ENCODE peak calls at places on chromosomes 2 and 18, in six cellular contexts. C, M, B, O, J and L are unnamed samples. For H3K4me1, the result is how much of the 10 kb centered on the place peaks cover.

GRCh38 chr18:28767201-28767600 is 590.3 kb upstream of the CDH2 start:
- DNase-seq in C (no peak), M (no peak), B (no peak), O (no peak), J (no peak), L (no peak)

GRCh38 chr2:142721015-142721414 is 156.4 kb upstream of the KYNU start:
- DNase-seq in C (no peak), M (no peak), B (no peak), O (no peak), J (no peak), L (no peak)

GRCh38 chr2:163593941-163594340 is 141.9 kb downstream of the FIGN start:
- DNase-seq in C (no peak), M (no peak), B (no peak), O (no peak), J (no peak), L (no peak)

GRCh38 chr2:10889741-10890215 is 22.0 kb upstream of the KCNF1 start:
- DNase-seq in C (no peak), M (no peak), B (no peak), O (no peak), J (no peak), L (no peak)

GRCh38 chr2:202104286-202104870 is 31.3 kb downstream of the KIAA2012 start:
- DNase-seq in C (no peak), M (no peak), B (no peak), O (peak), J (no peak), L (no peak)

GRCh38 chr2:212454149-212454548 is 84.5 kb downstream of the ERBB4 start:
- DNase-seq in C (no peak), M (no peak), B (no peak), O (no peak), J (no peak), L (no peak)

GRCh38 chr2:99682280-99683060 is 192.7 kb upstream of the REV1 start:
- DNase-seq in C (no peak), M (no peak), B (no peak), O (no peak), J (no peak), L (no peak)

GRCh38 chr2:201968045-201968444 is 65.6 kb upstream of the FZD7 start:
- DNase-seq in C (no peak), M (no peak), B (no peak), O (no peak), J (no peak), L (no peak)

GRCh38 chr2:46978696-46979095 is 63.1 kb upstream of the MCFD2 start:
- DNase-seq in C (no peak), M (no peak), B (no peak), O (no peak), J (no peak), L (no peak)

GRCh38 chr2:21008790-21009661 is 34.8 kb downstream of the APOB start:
- DNase-seq in C (no peak), M (no peak), B (no peak), O (no peak), J (no peak), L (no peak)

GRCh38 chr2:46171996-46172546 is 125.1 kb upstream of the EPAS1 start:
- DNase-seq in C (no peak), M (no peak), B (no peak), O (peak), J (no peak), L (no peak)

GRCh38 chr2:130346741-130347066 is 4.0 kb downstream of the IMP4 start:
- DNase-seq in C (no peak), M (no peak), B (no peak), O (no peak), J (no peak), L (no peak)

GRCh38 chr2:130344578-130344977 is 1.9 kb downstream of the IMP4 start:
- DNase-seq in C (no peak), M (no peak), B (no peak), O (no peak), J (no peak), L (no peak)

GRCh38 chr2:130346041-130346740 is 3.5 kb downstream of the IMP4 start:
- DNase-seq in C (no peak), M (no peak), B (no peak), O (no peak), J (no peak), L (no peak)

GRCh38 chr2:130345091-130345490 is 2.4 kb downstream of the IMP4 start:
- DNase-seq in C (no peak), M (no peak), B (no peak), O (no peak), J (no peak), L (no peak)

GRCh38 chr2:130345611-130346010 is 2.9 kb downstream of the IMP4 start:
- DNase-seq in C (no peak), M (no peak), B (no peak), O (no peak), J (no peak), L (no peak)
- H3K4me1 ChIP-seq in C (under half), M (under half), B (under half), O (under half), J (under half), L (under half)

GRCh38 chr2:85599468-85600234 is 2.8 kb downstream of the TMEM150A start:
- DNase-seq in C (no peak), M (no peak), B (no peak), O (no peak), J (no peak), L (no peak)
- TF ChIP-seq POLR2A in C (no peak), M (no peak), B (no peak), O (no peak), J (no peak), L (no peak)

GRCh38 chr2:234967201-234967873 is 15.5 kb downstream of the SH3BP4 start:
- DNase-seq in C (peak), M (no peak), B (peak), O (no peak), J (no peak), L (no peak)
- H3K4me1 ChIP-seq in C (under half), M (under half), B (half or more), O (half or more), J (under half), L (under half)

GRCh38 chr2:148549001-148549400 is 95.5 kb upstream of the EPC2 start:
- DNase-seq in C (no peak), M (no peak), B (no peak), O (no peak), J (no peak), L (no peak)

GRCh38 chr2:148555622-148556294 is 88.8 kb upstream of the EPC2 start:
- DNase-seq in C (no peak), M (no peak), B (no peak), O (no peak), J (no peak), L (no peak)

GRCh38 chr2:148552675-148553331 is 91.7 kb upstream of the EPC2 start:
- DNase-seq in C (no peak), M (no peak), B (no peak), O (no peak), J (no peak), L (no peak)

GRCh38 chr2:148554459-148555247 is 89.9 kb upstream of the EPC2 start:
- DNase-seq in C (no peak), M (no peak), B (no peak), O (no peak), J (no peak), L (no peak)

GRCh38 chr2:148553332-148553887 is 91.1 kb upstream of the EPC2 start:
- DNase-seq in C (no peak), M (no peak), B (no peak), O (no peak), J (no peak), L (no peak)
- TF ChIP-seq POLR2A in C (no peak), M (no peak), B (no peak), O (no peak), J (no peak), L (no peak)

GRCh38 chr2:120277505-120278205 is 25.0 kb downstream of the RALB start:
- DNase-seq in C (no peak), M (no peak), B (no peak), O (no peak), J (no peak), L (no peak)

GRCh38 chr2:120275617-120276400 is 23.2 kb downstream of the RALB start:
- DNase-seq in C (no peak), M (no peak), B (peak), O (peak), J (no peak), L (no peak)

GRCh38 chr2:120279708-120280107 is 27.1 kb downstream of the RALB start:
- DNase-seq in C (no peak), M (no peak), B (no peak), O (no peak), J (no peak), L (no peak)

GRCh38 chr2:120283649-120284048 is 31.0 kb downstream of the RALB start:
- DNase-seq in C (no peak), M (no peak), B (no peak), O (peak), J (no peak), L (no peak)

DNA sequence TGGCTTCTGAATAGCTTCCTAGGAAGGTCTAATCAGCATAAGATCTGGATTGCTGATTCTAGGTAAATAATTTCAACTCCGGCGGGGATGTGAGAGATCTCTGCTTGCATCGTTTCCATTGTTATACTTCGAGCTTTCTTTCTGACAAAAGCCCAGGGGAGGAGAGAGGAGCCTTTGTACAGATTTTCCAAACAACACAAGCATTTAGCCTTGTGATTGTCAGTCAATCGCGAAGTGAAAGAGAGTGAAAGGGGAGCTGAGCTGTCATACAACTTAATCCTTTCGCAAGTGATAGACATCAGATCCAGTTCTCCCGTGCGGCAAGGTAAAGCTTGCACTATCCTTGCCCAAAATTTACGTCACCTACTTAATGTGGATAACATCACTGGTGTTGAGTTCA is 26.2 kb downstream of the RALB start:
- DNase-seq in C (no peak), M (no peak), B (no peak), O (no peak), J (no peak), L (no peak)
- H3K4me1 ChIP-seq in C (under half), M (under half), B (under half), O (under half), J (under half), L (under half)

DNA sequence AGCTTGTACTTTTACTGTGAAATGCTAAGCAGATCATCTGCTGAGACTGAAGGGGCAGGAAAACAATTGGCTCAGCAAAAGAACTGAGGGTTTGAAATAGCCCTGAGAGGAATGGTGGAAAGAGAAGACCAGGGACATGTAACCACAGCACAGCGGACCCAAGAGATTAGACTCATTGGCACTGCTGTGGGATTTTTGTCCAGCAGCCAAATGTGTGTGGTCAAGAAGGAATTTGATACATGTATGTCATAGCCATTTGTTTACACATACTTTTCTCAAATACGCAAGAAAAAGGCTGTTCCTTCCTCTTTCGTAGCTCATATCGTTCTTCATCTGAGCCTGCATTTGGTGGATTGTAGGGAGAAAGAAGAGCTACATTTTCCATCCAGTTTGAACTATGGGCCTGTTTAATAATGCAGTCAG is 73.8 kb downstream of the TRABD2A start:
- DNase-seq in C (peak), M (no peak), B (peak), O (no peak), J (no peak), L (peak)
- TF ChIP-seq POLR2A in C (no peak), M (no peak), B (no peak), O (no peak), J (no peak), L (no peak)

GRCh38 chr2:157842106-157842879 is 33.8 kb downstream of the ACVR1 start:
- DNase-seq in C (no peak), M (no peak), B (no peak), O (no peak), J (no peak), L (no peak)
- H3K4me1 ChIP-seq in C (under half), M (half or more), B (half or more), O (half or more), J (under half), L (under half)